ENCODE peak calls at places on chromosomes 5 and 9, in six cellular contexts. O is stimulated activated CD4-positive, alpha-beta T cell treated with anti-CD3 and anti-CD28 coated beads, Interleukin-4, amount 100 ng/mL, for 48 hours; A is left cardiac atrium; M is spleen; R is psoas muscle; G is HL-60. E is an unnamed sample.

GRCh38 chr9:211036-211435 is 3.6 kb upstream of the DOCK8 start:
- DNase-seq in R (no peak), O (no peak), A (no peak), M (no peak), G (no peak), E (no peak)

GRCh38 chr9:72274916-72275315 is 90.1 kb downstream of the ZFAND5 start:
- DNase-seq in M (no peak), A (no peak), O (no peak), R (no peak), G (no peak), E (no peak)

GRCh38 chr9:108117775-108118174 is 628.2 kb upstream of the KLF4 start:
- DNase-seq in R (no peak), A (no peak), M (no peak), O (no peak), G (no peak), E (no peak)

GRCh38 chr5:6745706-6746217 is 32.5 kb downstream of the TENT4A start:
- DNase-seq in M (peak; percentile 32), O (no peak), G (no peak), A (no peak), R (no peak), E (no peak)

GRCh38 chr5:171336486-171337206 is 27.6 kb downstream of the TLX3 start:
- DNase-seq in G (peak; percentile 11), A (peak; percentile 51), M (peak; percentile 49), O (no peak), R (no peak), E (no peak)

GRCh38 chr5:141845371-141845821 is 32.8 kb downstream of the PCDH1 start:
- DNase-seq in M (no peak), G (no peak), A (no peak), O (no peak), R (no peak), E (no peak)

GRCh38 chr5:111830333-111830732 is 73.3 kb upstream of the NREP start:
- DNase-seq in R (no peak), O (no peak), G (no peak), A (no peak), M (no peak), E (no peak)

GRCh38 chr9:113798062-113799030 is 77.8 kb upstream of the ZNF618 start:
- DNase-seq in M (no peak), R (no peak), A (no peak), G (no peak), O (no peak), E (no peak)

GRCh38 chr5:179153921-179154345 is 93.8 kb downstream of the ZNF354C start:
- DNase-seq in O (no peak), M (no peak), R (no peak), A (no peak), G (no peak), E (no peak)

GRCh38 chr5:151078490-151079262 is 2.2 kb downstream of the TNIP1 start:
- DNase-seq in O (peak; percentile 57), A (no peak), M (peak; percentile 90), R (peak; percentile 54), G (no peak), E (peak; percentile 46)

GRCh38 chr5:634191-634590 is 22.1 kb downstream of the CEP72 start:
- DNase-seq in A (no peak), O (no peak), M (peak; percentile 51), R (peak; percentile 19), G (no peak), E (peak; percentile 14)

GRCh38 chr9:2085719-2086515 is 70.8 kb downstream of the SMARCA2 start:
- DNase-seq in A (no peak), G (peak; percentile 13), R (no peak), M (no peak), O (no peak), E (no peak)

GRCh38 chr5:16800477-16800876 is 135.6 kb downstream of the MYO10 start:
- DNase-seq in A (no peak), R (no peak), G (no peak), M (no peak), O (no peak), E (no peak)

GRCh38 chr5:33556330-33557328 is 115.9 kb downstream of the TARS1 start:
- DNase-seq in R (no peak), M (no peak), O (no peak), A (no peak), G (no peak), E (no peak)

GRCh38 chr5:168424506-168425298 is 61.6 kb upstream of the RARS1 start:
- DNase-seq in M (no peak), A (no peak), O (no peak), R (no peak), G (no peak), E (no peak)

GRCh38 chr5:72129730-72130129 is 22.5 kb downstream of the MAP1B start:
- DNase-seq in G (no peak), R (no peak), A (no peak), O (no peak), M (no peak), E (no peak)

GRCh38 chr9:17862081-17862480 is 283.2 kb downstream of the SH3GL2 start:
- DNase-seq in M (no peak), A (peak; percentile 25), R (peak; percentile 58), O (no peak), G (no peak), E (no peak)

GRCh38 chr9:125744616-125745387 is 2.4 kb upstream of the PBX3 start:
- DNase-seq in M (no peak), A (no peak), G (no peak), O (no peak), R (no peak), E (no peak)

GRCh38 chr9:37350486-37351190 is 71.9 kb upstream of the GRHPR start:
- DNase-seq in A (no peak), M (no peak), O (no peak), G (no peak), R (no peak), E (no peak)

GRCh38 chr9:68548241-68548640 is 7.6 kb upstream of the TMEM252 start:
- DNase-seq in M (no peak), G (no peak), R (no peak), O (no peak), A (no peak), E (no peak)

GRCh38 chr9:87685431-87685830 is 40.5 kb upstream of the CTSL start:
- DNase-seq in O (no peak), R (no peak), A (no peak), M (no peak), G (no peak), E (no peak)

GRCh38 chr9:136825295-136826187 is 16.7 kb upstream of the AJM1 start:
- DNase-seq in O (no peak), R (no peak), G (no peak), A (no peak), M (no peak), E (no peak)

GRCh38 chr5:59007460-59008063 is 424.7 kb downstream of the RAB3C start:
- DNase-seq in O (no peak), A (no peak), G (no peak), R (no peak), M (no peak), E (no peak)

GRCh38 chr9:100933656-100934055 is 94.9 kb upstream of the PLPPR1 start:
- DNase-seq in R (no peak), M (no peak), G (no peak), A (no peak), O (no peak), E (no peak)

GRCh38 chr9:93132287-93132927 is 1.6 kb downstream of the NINJ1 start:
- DNase-seq in R (no peak), A (no peak), M (peak; percentile 84), O (no peak), G (no peak), E (no peak)

GRCh38 chr9:100401042-100401441 is 25.9 kb upstream of the MSANTD3 start:
- DNase-seq in O (no peak), G (no peak), R (no peak), A (no peak), M (no peak), E (no peak)

GRCh38 chr9:121638399-121638798 is 13.0 kb upstream of the DAB2IP start:
- DNase-seq in O (no peak), M (no peak), A (no peak), G (no peak), R (no peak), E (no peak)

GRCh38 chr5:138946831-138947560 is 71.9 kb upstream of the LRRTM2 start:
- DNase-seq in A (no peak), M (peak; percentile 58), G (no peak), O (no peak), R (no peak), E (peak; percentile 35)

GRCh38 chr9:112351184-112351583 is 17.8 kb upstream of the PTBP3 start:
- DNase-seq in G (no peak), A (no peak), R (no peak), O (no peak), M (no peak), E (no peak)

GRCh38 chr5:32541241-32541640 is 44.1 kb upstream of the SUB1 start:
- DNase-seq in G (no peak), M (no peak), R (no peak), A (no peak), O (no peak), E (no peak)

GRCh38 chr5:167916706-167917105 is 374.7 kb upstream of the WWC1 start:
- DNase-seq in G (no peak), R (no peak), M (no peak), O (no peak), A (peak; percentile 19), E (no peak)

GRCh38 chr9:125119643-125120286 is 23.6 kb downstream of the SCAI start:
- DNase-seq in O (no peak), M (no peak), R (no peak), A (no peak), G (no peak), E (no peak)

GRCh38 chr5:24167791-24168190 is 477.0 kb downstream of the CDH10 start:
- DNase-seq in R (no peak), A (no peak), M (no peak), O (no peak), G (no peak), E (no peak)

GRCh38 chr9:6000955-6001354 is 14.5 kb downstream of the RANBP6 start:
- DNase-seq in A (no peak), O (no peak), M (no peak), R (no peak), G (no peak), E (no peak)

GRCh38 chr5:135456238-135457099 is 4.3 kb upstream of the TIFAB start:
- DNase-seq in G (peak; percentile 84), R (no peak), O (no peak), A (peak; percentile 68), M (peak; percentile 76), E (no peak)

GRCh38 chr5:157596449-157596848 is 20.9 kb upstream of the ADAM19 start:
- DNase-seq in M (no peak), A (no peak), G (no peak), O (no peak), R (no peak), E (peak; percentile 73)

GRCh38 chr9:110623462-110624025 is 44.0 kb upstream of the SVEP1 start:
- DNase-seq in R (no peak), A (no peak), O (no peak), G (no peak), M (no peak), E (no peak)